ENCODE peak calls at places on chromosomes 12 and 14, in four cellular contexts. E is body of pancreas, C is fibroblast of the aortic adventitia, U is MCF 10A. N is an unnamed sample.

GRCh38 chr14:28142400-28143015 is 624.1 kb upstream of the FOXG1 start:
- DNase-seq in E (no peak), U (peak), C (peak), N (peak)

GRCh38 chr12:25959069-25959961 is 833 bp downstream of the RASSF8 start:
- DNase-seq in C (peak), U (peak), E (peak), N (peak)

GRCh38 chr12:27604431-27604830 is 80.4 kb downstream of the PPFIBP1 start:
- DNase-seq in U (no peak), C (no peak), E (no peak), N (no peak)

GRCh38 chr12:18502422-18502821 is 235.4 kb downstream of the PLCZ1 start:
- DNase-seq in C (no peak), E (no peak), U (no peak), N (no peak)

GRCh38 chr14:37411079-37411735 is 183.8 kb downstream of the FOXA1 start:
- DNase-seq in E (no peak), C (no peak), U (peak), N (no peak)

GRCh38 chr12:51643951-51644350 is 52.9 kb downstream of the SCN8A start:
- DNase-seq in U (no peak), C (no peak), E (no peak), N (no peak)

GRCh38 chr14:102192840-102193502 is 53.3 kb downstream of the WDR20 start:
- DNase-seq in C (no peak), U (no peak), E (no peak), N (no peak)

GRCh38 chr12:95169368-95169767 is 47.9 kb downstream of the FGD6 start:
- DNase-seq in E (peak), C (peak), U (peak), N (peak)

GRCh38 chr12:56682323-56682722 is 5.8 kb downstream of the PTGES3 start:
- DNase-seq in C (no peak), U (no peak), E (no peak), N (no peak)

GRCh38 chr12:6332459-6332858 is 9.4 kb downstream of the TNFRSF1A start:
- DNase-seq in U (peak), E (no peak), C (peak), N (peak)

GRCh38 chr12:68755536-68756243 is 9.7 kb downstream of the SLC35E3 start:
- DNase-seq in E (no peak), U (no peak), C (no peak), N (no peak)

GRCh38 chr12:115680967-115681366 is 596.5 kb downstream of the MED13L start:
- DNase-seq in U (no peak), E (no peak), C (no peak), N (no peak)

GRCh38 chr14:100121643-100122480 is 37.6 kb downstream of the DEGS2 start:
- DNase-seq in C (no peak), U (no peak), E (no peak), N (no peak)

GRCh38 chr14:49549881-49550280 is 36.3 kb downstream of the RPS29 start:
- DNase-seq in E (no peak), C (peak), U (peak), N (peak)

GRCh38 chr12:27178723-27179398 is 65.2 kb upstream of the STK38L start:
- DNase-seq in U (peak), C (peak), E (no peak), N (no peak)

GRCh38 chr12:120468846-120469449 is 600 bp downstream of the SRSF9 start:
- DNase-seq in E (peak), C (no peak), U (peak), N (no peak)

GRCh38 chr14:60658909-60659585 is 9.8 kb upstream of the SIX1 start:
- DNase-seq in C (no peak), E (no peak), U (no peak), N (peak)

GRCh38 chr14:54200726-54201125 is 196.1 kb upstream of the CDKN3 start:
- DNase-seq in C (no peak), E (no peak), U (no peak), N (peak)

GRCh38 chr14:68932219-68932618 is 46.9 kb downstream of the ACTN1 start:
- DNase-seq in C (no peak), U (no peak), E (no peak), N (no peak)

GRCh38 chr14:51488569-51489220 is 163.0 kb upstream of the FRMD6 start:
- DNase-seq in U (peak), C (peak), E (no peak), N (peak)

GRCh38 chr14:94011795-94012194 is 14.3 kb upstream of the OTUB2 start:
- DNase-seq in U (peak), C (peak), E (no peak), N (no peak)

GRCh38 chr12:5085896-5086295 is 42.2 kb downstream of the KCNA5 start:
- DNase-seq in C (peak), U (peak), E (no peak), N (peak)

GRCh38 chr12:46174061-46174662 is 94.7 kb downstream of the SLC38A1 start:
- DNase-seq in U (no peak), E (no peak), C (no peak), N (no peak)

GRCh38 chr12:132438139-132438700 is 51.7 kb upstream of the FBRSL1 start:
- DNase-seq in E (no peak), C (no peak), U (no peak), N (no peak)

GRCh38 chr14:95472819-95473251 is 43.6 kb downstream of the SYNE3 start:
- DNase-seq in E (no peak), U (no peak), C (no peak), N (no peak)

GRCh38 chr12:49297695-49298060 is 2.7 kb downstream of the PRPH start:
- DNase-seq in C (no peak), E (no peak), U (no peak), N (no peak)

N was measured in bronchial epithelial cell.